ENCODE peak calls at places on chromosome 22, in nine cellular contexts. One of them, this sample, is unnamed.

GRCh38 chr22:47136050-47136449 is 373.6 kb downstream of the TBC1D22A start:
- DNase-seq in T-helper 9 cell: no peak
- DNase-seq in NCI-H524: no peak
- DNase-seq in H4: no peak
- DNase-seq in astrocyte: no peak
- DNase-seq in NCI-H1417: no peak
- DNase-seq in psoas muscle: no peak
- DNase-seq in CD8-positive, alpha-beta T cell: no peak
- DNase-seq in NCI-H1092 treated with DMSO at 0.1 percent for 48 hours: no peak
- DNase-seq in this sample: no peak

GRCh38 chr22:24325105-24325757 is 54.6 kb downstream of the SPECC1L start:
- DNase-seq in psoas muscle: no peak
- DNase-seq in NCI-H1417: no peak
- DNase-seq in astrocyte: peak
- DNase-seq in CD8-positive, alpha-beta T cell: no peak
- DNase-seq in H4: peak
- DNase-seq in NCI-H524: peak
- DNase-seq in NCI-H1092 treated with DMSO at 0.1 percent for 48 hours: no peak
- DNase-seq in T-helper 9 cell: no peak
- DNase-seq in this sample: peak

GRCh38 chr22:35538801-35539321 is 1.8 kb upstream of the RASD2 start:
- DNase-seq in NCI-H1092 treated with DMSO at 0.1 percent for 48 hours: no peak
- DNase-seq in T-helper 9 cell: peak
- DNase-seq in NCI-H524: no peak
- DNase-seq in astrocyte: no peak
- DNase-seq in psoas muscle: no peak
- DNase-seq in CD8-positive, alpha-beta T cell: peak
- DNase-seq in NCI-H1417: no peak
- DNase-seq in H4: no peak
- DNase-seq in this sample: peak

GRCh38 chr22:21457023-21457787 is 10.0 kb upstream of the TMEM191C start:
- DNase-seq in H4: peak
- DNase-seq in NCI-H524: no peak
- DNase-seq in NCI-H1417: no peak
- DNase-seq in psoas muscle: no peak
- DNase-seq in CD8-positive, alpha-beta T cell: no peak
- DNase-seq in T-helper 9 cell: no peak
- DNase-seq in astrocyte: no peak
- DNase-seq in NCI-H1092 treated with DMSO at 0.1 percent for 48 hours: no peak
- DNase-seq in this sample: no peak

GRCh38 chr22:33111491-33111890 is 53.3 kb upstream of the SYN3 start:
- DNase-seq in CD8-positive, alpha-beta T cell: no peak
- DNase-seq in NCI-H524: no peak
- DNase-seq in H4: no peak
- DNase-seq in NCI-H1417: no peak
- DNase-seq in T-helper 9 cell: no peak
- DNase-seq in psoas muscle: no peak
- DNase-seq in astrocyte: no peak
- DNase-seq in NCI-H1092 treated with DMSO at 0.1 percent for 48 hours: no peak
- DNase-seq in this sample: no peak

GRCh38 chr22:19514831-19515565 is 9.2 kb downstream of the CLDN5 start:
- DNase-seq in NCI-H524: peak
- DNase-seq in CD8-positive, alpha-beta T cell: no peak
- DNase-seq in H4: no peak
- DNase-seq in T-helper 9 cell: no peak
- DNase-seq in psoas muscle: no peak
- DNase-seq in NCI-H1092 treated with DMSO at 0.1 percent for 48 hours: peak
- DNase-seq in NCI-H1417: peak
- DNase-seq in astrocyte: peak
- DNase-seq in this sample: peak

GRCh38 chr22:26404851-26405357 is 24.2 kb upstream of the ASPHD2 start:
- DNase-seq in NCI-H524: no peak
- DNase-seq in psoas muscle: no peak
- DNase-seq in H4: no peak
- DNase-seq in CD8-positive, alpha-beta T cell: no peak
- DNase-seq in astrocyte: no peak
- DNase-seq in T-helper 9 cell: no peak
- DNase-seq in NCI-H1092 treated with DMSO at 0.1 percent for 48 hours: no peak
- DNase-seq in NCI-H1417: no peak
- DNase-seq in this sample: no peak

GRCh38 chr22:46612904-46613605 is 7.1 kb upstream of the GRAMD4 start:
- DNase-seq in NCI-H1092 treated with DMSO at 0.1 percent for 48 hours: no peak
- DNase-seq in H4: no peak
- DNase-seq in astrocyte: no peak
- DNase-seq in NCI-H1417: no peak
- DNase-seq in CD8-positive, alpha-beta T cell: peak
- DNase-seq in psoas muscle: peak
- DNase-seq in T-helper 9 cell: peak
- DNase-seq in NCI-H524: no peak
- DNase-seq in this sample: no peak

GRCh38 chr22:17265649-17266248 is 46.5 kb upstream of the ADA2 start:
- DNase-seq in NCI-H1092 treated with DMSO at 0.1 percent for 48 hours: no peak
- DNase-seq in H4: no peak
- DNase-seq in T-helper 9 cell: no peak
- DNase-seq in CD8-positive, alpha-beta T cell: no peak
- DNase-seq in NCI-H524: no peak
- DNase-seq in psoas muscle: no peak
- DNase-seq in astrocyte: no peak
- DNase-seq in NCI-H1417: no peak
- DNase-seq in this sample: no peak

GRCh38 chr22:31653944-31654343 is 8.1 kb downstream of the PISD start:
- DNase-seq in NCI-H1417: no peak
- DNase-seq in T-helper 9 cell: no peak
- DNase-seq in NCI-H524: no peak
- DNase-seq in NCI-H1092 treated with DMSO at 0.1 percent for 48 hours: no peak
- DNase-seq in psoas muscle: no peak
- DNase-seq in CD8-positive, alpha-beta T cell: no peak
- DNase-seq in H4: no peak
- DNase-seq in astrocyte: no peak
- DNase-seq in this sample: no peak

GRCh38 chr22:35343664-35344550 is 37.0 kb upstream of the HMOX1 start:
- DNase-seq in psoas muscle: no peak
- DNase-seq in NCI-H524: no peak
- DNase-seq in NCI-H1417: no peak
- DNase-seq in NCI-H1092 treated with DMSO at 0.1 percent for 48 hours: no peak
- DNase-seq in CD8-positive, alpha-beta T cell: no peak
- DNase-seq in H4: no peak
- DNase-seq in T-helper 9 cell: no peak
- DNase-seq in astrocyte: no peak
- DNase-seq in this sample: no peak

GRCh38 chr22:41555325-41555724 is 5.5 kb upstream of the CSDC2 start:
- DNase-seq in CD8-positive, alpha-beta T cell: no peak
- DNase-seq in NCI-H1092 treated with DMSO at 0.1 percent for 48 hours: peak
- DNase-seq in astrocyte: no peak
- DNase-seq in NCI-H1417: no peak
- DNase-seq in NCI-H524: no peak
- DNase-seq in H4: no peak
- DNase-seq in psoas muscle: no peak
- DNase-seq in T-helper 9 cell: no peak
- DNase-seq in this sample: no peak